ENCODE peak calls at places on chromosomes 11 and 22, in four cellular contexts. D is activated naive CD4-positive, alpha-beta T cell; H is T-helper 9 cell; J is NCI-H524. T is an unnamed sample.
A peak's percentile ranks its signal among the peaks of the same experiment; 100 is the strongest.

GRCh38 chr22:17140826-17141771 is 18.0 kb downstream of the HDHD5 start:
- DNase-seq in D (no peak), J (no peak), H (no peak), T (no peak)

GRCh38 chr22:22507743-22508273 is 734 bp downstream of the ZNF280B start:
- DNase-seq in H (no peak), D (no peak), J (no peak), T (no peak)

GRCh38 chr22:17785185-17786184 is 11.2 kb upstream of the BID start:
- DNase-seq in J (no peak), H (peak; percentile 77), D (no peak), T (no peak)

GRCh38 chr22:22110548-22111266 is 128.1 kb upstream of the TOP3B start:
- DNase-seq in H (peak; percentile 7), J (no peak), D (no peak), T (no peak)

GRCh38 chr11:132821027-132821426 is 711.3 kb downstream of the OPCML start:
- DNase-seq in D (no peak), J (no peak), H (no peak), T (no peak)

GRCh38 chr11:46456676-46457432 is 65.3 kb upstream of the CHRM4 start:
- DNase-seq in D (no peak), J (no peak), H (no peak), T (no peak)

GRCh38 chr22:41565403-41566054 is 4.7 kb downstream of the CSDC2 start:
- DNase-seq in J (no peak), D (no peak), H (no peak), T (no peak)

GRCh38 chr22:50218996-50219727 is 18.4 kb downstream of the SELENOO start:
- DNase-seq in H (no peak), D (no peak), J (no peak), T (no peak)

GRCh38 chr22:20567993-20568417 is 60.6 kb downstream of the MED15 start:
- DNase-seq in D (no peak), H (no peak), J (no peak), T (no peak)

GRCh38 chr11:12810497-12810896 is 136.3 kb downstream of the TEAD1 start:
- DNase-seq in H (no peak), J (no peak), D (no peak), T (no peak)

GRCh38 chr11:88293931-88294330 is 43.6 kb downstream of the CTSC start:
- DNase-seq in H (no peak), D (no peak), J (no peak), T (no peak)

GRCh38 chr22:20650294-20651207 is 123.4 kb upstream of the SERPIND1 start:
- DNase-seq in J (no peak), H (no peak), D (no peak), T (no peak)

GRCh38 chr11:6351782-6352181 is 31.5 kb upstream of the CAVIN3 start:
- DNase-seq in D (no peak), J (no peak), H (no peak), T (no peak)

GRCh38 chr11:17473071-17473744 is 3.4 kb downstream of the ABCC8 start:
- DNase-seq in D (no peak), H (no peak), J (peak; percentile 91), T (no peak)

T was measured in pulmonary artery endothelial cell.